ENCODE peak calls at places on chromosomes 4 and X, in nine cellular contexts. Z, V, O, F, W, N, A, S and J are unnamed samples.

GRCh38 chrX:116862340-116862739 is 399.6 kb upstream of the CT83 start:
- DNase-seq in Z (no peak), V (no peak), O (no peak), F (no peak), W (no peak), N (no peak), A (no peak), S (no peak), J (no peak)

GRCh38 chrX:8868906-8869305 is 67.7 kb upstream of the FAM9A start:
- DNase-seq in Z (no peak), V (no peak), O (no peak), F (no peak), W (no peak), N (peak; percentile 46), A (no peak), S (no peak), J (no peak)

GRCh38 chrX:20053537-20053936 is 62.7 kb upstream of the BCLAF3 start:
- DNase-seq in Z (no peak), V (no peak), O (no peak), F (no peak), W (no peak), N (no peak), A (no peak), S (no peak), J (no peak)

GRCh38 chrX:143568467-143568866 is 51.2 kb upstream of the SPANXN3 start:
- DNase-seq in Z (no peak), V (no peak), O (no peak), F (no peak), W (no peak), N (no peak), A (no peak), S (no peak), J (no peak)

GRCh38 chrX:17930850-17931249 is 69.8 kb upstream of the RAI2 start:
- DNase-seq in Z (no peak), V (no peak), O (no peak), F (no peak), W (no peak), N (no peak), A (no peak), S (no peak), J (no peak)

GRCh38 chr4:123505077-123505456 is 108.5 kb downstream of the SPRY1 start:
- DNase-seq in Z (no peak), V (no peak), O (no peak), F (peak; percentile 38), W (no peak), N (peak; percentile 20), A (no peak), S (no peak), J (no peak)

GRCh38 chrX:40563784-40564183 is 17.0 kb upstream of the ATP6AP2 start:
- DNase-seq in Z (no peak), V (no peak), O (no peak), F (no peak), W (no peak), N (no peak), A (no peak), S (no peak), J (no peak)

GRCh38 chr4:141636771-141637460 is 533 bp downstream of the IL15 start:
- DNase-seq in Z (peak; percentile 30), V (no peak), O (peak; percentile 52), F (peak; percentile 58), W (peak; percentile 67), N (peak; percentile 64), A (no peak), S (no peak), J (peak; percentile 87)

GRCh38 chr4:40066651-40067050 is 10.0 kb downstream of the N4BP2 start:
- DNase-seq in Z (no peak), V (no peak), O (no peak), F (no peak), W (no peak), N (no peak), A (no peak), S (no peak), J (no peak)

GRCh38 chr4:40070387-40070786 is 13.7 kb downstream of the N4BP2 start:
- DNase-seq in Z (no peak), V (no peak), O (no peak), F (no peak), W (no peak), N (no peak), A (no peak), S (no peak), J (no peak)

GRCh38 chr4:40059362-40059761 is 2.7 kb downstream of the N4BP2 start:
- DNase-seq in Z (no peak), V (no peak), O (no peak), F (no peak), W (no peak), N (no peak), A (no peak), S (no peak), J (no peak)

GRCh38 chr4:40065010-40065409 is 8.4 kb downstream of the N4BP2 start:
- DNase-seq in Z (no peak), V (no peak), O (no peak), F (no peak), W (no peak), N (no peak), A (no peak), S (no peak), J (no peak)
- TF ChIP-seq POLR2A in Z (no peak), V (no peak), O (no peak), F (no peak), W (no peak), N (no peak), A (no peak), S (no peak), J (no peak)

GRCh38 chr4:80492761-80493160 is 157.2 kb downstream of the CFAP299 start:
- DNase-seq in Z (peak; percentile 13), V (no peak), O (no peak), F (peak; percentile 37), W (no peak), N (no peak), A (no peak), S (no peak), J (no peak)

GRCh38 chr4:80486603-80487002 is 151.1 kb downstream of the CFAP299 start:
- DNase-seq in Z (no peak), V (no peak), O (no peak), F (no peak), W (no peak), N (no peak), A (no peak), S (no peak), J (no peak)

GRCh38 chr4:80484707-80485106 is 149.2 kb downstream of the CFAP299 start:
- DNase-seq in Z (no peak), V (no peak), O (no peak), F (no peak), W (no peak), N (peak; percentile 50), A (no peak), S (no peak), J (no peak)

DNA sequence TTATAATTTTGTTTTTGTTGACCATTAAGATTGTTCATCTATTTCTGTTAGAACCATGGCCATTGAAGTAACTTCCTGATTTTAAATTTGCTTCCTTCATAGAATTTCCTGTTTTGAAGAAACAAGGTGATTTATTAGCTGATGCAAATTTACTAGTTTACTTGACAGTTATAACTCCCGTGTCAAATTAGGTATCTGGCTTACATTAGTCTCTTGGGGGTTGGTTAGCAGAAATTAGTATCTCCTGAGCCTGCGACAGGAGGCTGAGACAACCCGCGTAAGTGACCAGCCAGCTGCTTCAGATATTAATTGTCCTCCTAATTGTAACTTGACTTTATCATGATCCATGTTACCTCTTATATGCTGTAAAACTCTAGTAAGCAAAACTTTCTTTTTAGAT is 154.3 kb downstream of the CFAP299 start:
- DNase-seq in Z (no peak), V (no peak), O (no peak), F (no peak), W (no peak), N (no peak), A (no peak), S (no peak), J (no peak)
- H3K4me3 ChIP-seq in Z (no peak overlapping the region), V (no peak overlapping the region), O (no peak overlapping the region), F (no peak overlapping the region), W (no peak overlapping the region), N (no peak overlapping the region), A (no peak overlapping the region), S (no peak overlapping the region), J (no peak overlapping the region)

GRCh38 chrX:102604327-102604726 is 5.0 kb downstream of the ARMCX5 start:
- DNase-seq in Z (no peak), V (no peak), O (no peak), F (no peak), W (no peak), N (no peak), A (no peak), S (no peak), J (no peak)

GRCh38 chrX:102599084-102599949 is at the start of gene ARMCX5:
- DNase-seq in Z (peak; percentile 64), V (peak; percentile 63), O (peak; percentile 80), F (peak; percentile 77), W (peak; percentile 83), N (peak; percentile 87), A (peak; percentile 77), S (peak; percentile 21), J (peak; percentile 84)

GRCh38 chrX:102599950-102600579 is 750 bp downstream of the ARMCX5 start:
- DNase-seq in Z (no peak), V (no peak), O (no peak), F (no peak), W (no peak), N (peak; percentile 42), A (no peak), S (no peak), J (no peak)
- TF ChIP-seq CTCF in Z (no peak), V (no peak), O (no peak), F (no peak), W (no peak), N (peak; percentile 24), A (no peak), S (no peak), J (no peak)

GRCh38 chrX:154758696-154759095 is 4.0 kb upstream of the DKC1 start:
- DNase-seq in Z (no peak), V (no peak), O (no peak), F (no peak), W (no peak), N (no peak), A (no peak), S (no peak), J (peak; percentile 43)

GRCh38 chrX:154761977-154762528 is 611 bp upstream of the DKC1 start:
- DNase-seq in Z (peak; percentile 12), V (no peak), O (peak; percentile 29), F (no peak), W (no peak), N (no peak), A (no peak), S (no peak), J (peak; percentile 63)

GRCh38 chrX:154762529-154763296 is at the start of gene DKC1:
- DNase-seq in Z (peak; percentile 93), V (peak; percentile 90), O (peak; percentile 95), F (peak; percentile 96), W (peak; percentile 97), N (peak; percentile 94), A (peak; percentile 95), S (peak; percentile 65), J (peak; percentile 99)
- TF ChIP-seq POLR2A in Z (peak; percentile 55), V (no peak), O (peak; percentile 18), F (no peak), W (no peak), N (peak; percentile 70), A (no peak), S (peak; percentile 53), J (no peak)

DNA sequence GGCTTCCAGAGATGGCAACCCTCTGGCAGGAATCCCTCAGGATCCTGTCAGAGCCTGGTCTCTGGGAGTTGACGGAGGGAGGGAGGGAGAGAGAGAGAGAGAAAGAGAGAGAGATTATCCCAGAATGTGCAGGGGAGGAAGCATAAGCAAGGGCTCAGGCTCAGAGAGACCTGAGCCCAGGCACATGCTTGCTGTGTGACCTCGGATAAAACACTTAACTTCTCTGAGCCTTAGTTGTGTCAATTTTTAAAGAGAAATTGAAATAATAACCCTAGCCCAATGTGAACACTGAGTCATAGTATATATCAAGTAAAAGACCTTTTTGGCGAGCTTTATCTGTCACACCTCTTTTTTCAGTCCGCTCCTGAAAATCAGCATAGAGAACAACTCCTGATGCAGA is 473 bp upstream of the USP51 start:
- DNase-seq in Z (no peak), V (no peak), O (no peak), F (no peak), W (no peak), N (no peak), A (no peak), S (no peak), J (no peak)
- H3K4me3 ChIP-seq in Z (peak overlapping the region; percentile 71), V (no peak overlapping the region), O (no peak overlapping the region), F (peak overlapping the region; percentile 76), W (peak overlapping the region; percentile 50), N (peak overlapping the region; percentile 86), A (peak overlapping the region; percentile 69), S (peak overlapping the region; percentile 62), J (peak overlapping the region; percentile 69)